ENCODE peak calls at places on chromosomes 7 and 10, in five cellular contexts. K, L, H, V and T are unnamed samples.

GRCh38 chr10:85319150-85319549 is 990.8 kb downstream of the CCSER2 start:
- DNase-seq in K (no peak), L (no peak), H (no peak), V (no peak), T (no peak)

GRCh38 chr10:43955978-43956377 is 307.3 kb upstream of the ZNF32 start:
- DNase-seq in K (no peak), L (no peak), H (no peak), V (no peak), T (no peak)

GRCh38 chr7:13099197-13099795 is 411.9 kb downstream of the ARL4A start:
- DNase-seq in K (no peak), L (no peak), H (no peak), V (no peak), T (no peak)

GRCh38 chr10:116737582-116738358 is 4.6 kb downstream of the HSPA12A start:
- DNase-seq in K (no peak), L (no peak), H (no peak), V (no peak), T (no peak)

GRCh38 chr10:87790185-87790584 is 27.8 kb downstream of the ATAD1 start:
- DNase-seq in K (no peak), L (no peak), H (no peak), V (no peak), T (no peak)

GRCh38 chr10:79405221-79405994 is 40.0 kb downstream of the ZCCHC24 start:
- DNase-seq in K (no peak), L (no peak), H (peak), V (no peak), T (no peak)

GRCh38 chr10:132846631-132847415 is 60.9 kb upstream of the NKX6-2 start:
- DNase-seq in K (no peak), L (peak), H (no peak), V (no peak), T (no peak)

GRCh38 chr10:132036153-132036886 is 29.4 kb upstream of the JAKMIP3 start:
- DNase-seq in K (peak), L (no peak), H (no peak), V (no peak), T (no peak)

GRCh38 chr7:105654994-105655900 is 74.0 kb upstream of the EFCAB10 start:
- DNase-seq in K (peak), L (peak), H (peak), V (no peak), T (no peak)

GRCh38 chr10:77500754-77501151 is 136.9 kb downstream of the KCNMA1 start:
- DNase-seq in K (no peak), L (no peak), H (no peak), V (no peak), T (no peak)

GRCh38 chr10:17676919-17677318 is 33.0 kb downstream of the STAM start:
- DNase-seq in K (no peak), L (no peak), H (no peak), V (no peak), T (no peak)

GRCh38 chr10:17671307-17671706 is 27.4 kb downstream of the STAM start:
- DNase-seq in K (no peak), L (no peak), H (no peak), V (no peak), T (no peak)

GRCh38 chr10:17673517-17674051 is 29.6 kb downstream of the STAM start:
- DNase-seq in K (no peak), L (no peak), H (no peak), V (peak), T (no peak)

GRCh38 chr10:17675638-17676037 is 31.7 kb downstream of the STAM start:
- DNase-seq in K (no peak), L (no peak), H (no peak), V (no peak), T (no peak)
- TF ChIP-seq CTCF in K (no peak), L (no peak), H (no peak), V (no peak), T (no peak)

DNA sequence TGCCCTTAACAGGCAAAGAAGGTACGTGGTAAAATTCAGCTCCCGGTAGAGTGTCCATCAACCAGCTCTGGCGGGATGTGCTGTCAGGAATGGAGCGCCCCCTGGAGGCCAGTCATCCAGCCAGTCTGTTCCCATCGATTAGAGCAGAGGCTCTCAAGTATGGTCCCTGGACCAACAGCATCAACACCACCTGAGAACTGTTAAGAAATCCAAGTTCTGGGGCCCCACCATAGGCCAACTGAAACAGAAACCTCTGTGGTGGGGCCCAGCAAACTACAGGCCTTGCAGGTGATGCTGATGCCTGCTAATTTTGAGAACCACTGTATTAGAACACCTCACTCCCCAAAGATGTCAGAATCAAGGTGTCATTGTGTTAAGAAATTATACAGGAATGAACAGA is 109.2 kb downstream of the DPY19L1 start:
- DNase-seq in K (peak), L (no peak), H (peak), V (no peak), T (no peak)
- TF ChIP-seq CTCF in K (no peak), L (peak), H (peak), V (peak), T (peak)

GRCh38 chr10:122648599-122649428 is 50.8 kb downstream of the C10orf120 start:
- DNase-seq in K (peak), L (peak), H (no peak), V (no peak), T (no peak)
- TF ChIP-seq CTCF in K (peak), L (peak), H (peak), V (peak), T (peak)

DNA sequence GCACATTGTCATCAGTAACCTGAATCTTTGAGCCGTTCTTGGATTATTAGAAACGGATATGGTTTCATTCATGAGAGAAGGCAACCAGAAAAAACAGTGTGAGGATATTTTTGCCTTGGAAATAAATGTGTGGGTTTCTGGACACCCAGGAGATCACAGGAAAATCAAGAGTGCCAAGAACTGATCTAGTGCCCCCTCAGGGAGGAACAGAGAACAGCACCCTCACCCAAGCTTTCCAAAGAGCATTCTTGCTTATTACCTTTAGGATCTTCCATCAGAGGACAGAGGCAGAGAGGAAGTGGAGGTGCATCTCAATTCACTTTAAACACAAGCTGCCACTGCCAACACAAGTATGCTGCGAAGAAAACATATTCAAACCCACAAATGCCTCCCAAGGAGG is 851.5 kb upstream of the COBL start:
- DNase-seq in K (no peak), L (no peak), H (no peak), V (no peak), T (no peak)
- TF ChIP-seq CTCF in K (no peak), L (no peak), H (peak), V (no peak), T (no peak)

DNA sequence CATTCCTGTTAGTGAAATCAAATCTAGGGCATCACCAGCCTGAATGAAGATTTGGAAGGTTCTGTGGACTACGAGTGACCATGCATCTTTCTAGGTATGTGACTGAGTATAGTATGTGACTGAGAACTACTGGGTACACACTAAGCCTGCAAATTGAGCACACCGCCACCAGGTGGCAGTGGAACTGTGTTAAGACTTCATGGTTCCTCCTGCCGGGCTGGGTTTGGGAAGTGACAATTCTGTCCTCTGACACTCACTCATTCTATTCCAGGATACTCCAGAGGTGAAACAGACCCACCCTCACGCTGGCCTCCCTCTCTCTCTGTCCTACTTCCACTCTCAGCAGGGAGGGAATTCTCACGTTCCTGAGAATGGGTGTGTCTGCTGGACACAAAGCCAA is 84.0 kb upstream of the TMEM248 start:
- DNase-seq in K (no peak), L (no peak), H (peak), V (no peak), T (no peak)
- TF ChIP-seq CTCF in K (no peak), L (peak), H (peak), V (peak), T (peak)

DNA sequence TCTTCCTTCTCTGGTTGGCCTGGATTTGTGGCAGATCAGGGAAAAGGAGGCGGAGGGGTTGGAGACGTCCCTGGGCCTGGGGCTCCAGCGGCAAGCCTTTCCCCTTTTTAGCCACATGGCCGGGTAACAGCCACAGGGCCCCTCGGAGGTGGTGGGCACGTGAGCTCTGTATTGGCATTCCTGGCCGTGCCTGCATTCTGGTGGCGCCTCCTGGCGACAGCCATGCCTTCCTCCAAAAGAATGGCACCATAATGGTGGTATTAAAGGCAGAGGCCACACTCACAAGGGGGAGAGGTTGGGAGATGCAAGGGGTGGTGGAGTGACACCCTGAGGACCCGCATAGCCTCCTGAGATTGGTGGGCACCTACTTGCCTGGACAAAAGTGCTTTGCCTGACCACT is 3.0 kb upstream of the AQP1 start:
- DNase-seq in K (no peak), L (no peak), H (no peak), V (no peak), T (no peak)
- TF ChIP-seq CTCF in K (no peak), L (no peak), H (peak), V (no peak), T (no peak)

GRCh38 chr10:120432209-120432608 is 24.8 kb upstream of the PLPP4 start:
- DNase-seq in K (no peak), L (no peak), H (no peak), V (no peak), T (no peak)

GRCh38 chr10:120437541-120437940 is 19.5 kb upstream of the PLPP4 start:
- DNase-seq in K (no peak), L (no peak), H (no peak), V (no peak), T (no peak)

GRCh38 chr10:120433176-120433575 is 23.9 kb upstream of the PLPP4 start:
- DNase-seq in K (no peak), L (no peak), H (no peak), V (no peak), T (no peak)

GRCh38 chr10:120431356-120431755 is 25.7 kb upstream of the PLPP4 start:
- DNase-seq in K (no peak), L (no peak), H (no peak), V (no peak), T (no peak)

GRCh38 chr10:120436431-120437142 is 20.4 kb upstream of the PLPP4 start:
- DNase-seq in K (no peak), L (no peak), H (no peak), V (no peak), T (no peak)
- TF ChIP-seq CTCF in K (no peak), L (no peak), H (no peak), V (peak), T (peak)